ENCODE peak calls at places on chromosomes 5 and 9, in six cellular contexts. Y, U, H, O, E and V are unnamed samples.

GRCh38 chr9:127170652-127171051 is 48.2 kb upstream of the ANGPTL2 start:
- DNase-seq in O (peak; percentile 4), Y (no peak), H (no peak), U (no peak), E (no peak), V (no peak)

GRCh38 chr9:5510360-5510931 is at the start of gene PDCD1LG2:
- DNase-seq in U (no peak), Y (no peak), E (no peak), O (no peak), H (no peak), V (no peak)

GRCh38 chr9:128034821-128035764 is 32.0 kb downstream of the NAIF1 start:
- DNase-seq in U (peak; percentile 96), O (peak; percentile 80), E (peak; percentile 45), Y (peak; percentile 61), H (no peak), V (peak; percentile 59)

GRCh38 chr5:56367752-56368151 is 134.6 kb upstream of the ANKRD55 start:
- DNase-seq in U (no peak), Y (no peak), H (no peak), E (no peak), O (no peak), V (no peak)

GRCh38 chr9:71647094-71647591 is 121.2 kb downstream of the CEMIP2 start:
- DNase-seq in O (no peak), H (peak; percentile 51), Y (peak; percentile 1), U (peak; percentile 57), E (peak; percentile 84), V (peak; percentile 70)

GRCh38 chr5:143002459-143003327 is 232.5 kb downstream of the ARHGAP26 start:
- DNase-seq in U (peak; percentile 30), E (peak; percentile 35), O (no peak), Y (peak; percentile 37), H (no peak), V (peak; percentile 83)

GRCh38 chr9:36101916-36102741 is 34.4 kb upstream of the GLIPR2 start:
- DNase-seq in O (no peak), Y (no peak), U (peak; percentile 74), E (peak; percentile 58), H (no peak), V (no peak)

GRCh38 chr5:82045526-82046267 is 73.9 kb downstream of the ATG10 start:
- DNase-seq in H (no peak), Y (no peak), O (no peak), U (peak; percentile 15), E (no peak), V (no peak)

GRCh38 chr9:87662808-87663528 is 63.0 kb upstream of the CTSL start:
- DNase-seq in O (peak; percentile 94), U (peak; percentile 89), Y (no peak), E (peak; percentile 52), H (peak; percentile 73), V (peak; percentile 67)

GRCh38 chr5:108637110-108637509 is 110.6 kb upstream of the FER start:
- DNase-seq in E (no peak), O (no peak), U (peak; percentile 38), H (no peak), Y (no peak), V (no peak)

GRCh38 chr5:88883566-88884434 is 816 bp upstream of the MEF2C start:
- DNase-seq in O (peak; percentile 66), U (peak; percentile 53), E (peak; percentile 76), Y (no peak), H (peak; percentile 28), V (peak; percentile 62)

GRCh38 chr5:134043793-134044525 is 39.2 kb upstream of the VDAC1 start:
- DNase-seq in U (no peak), O (no peak), H (no peak), E (no peak), Y (no peak), V (no peak)

GRCh38 chr9:115615821-115616665 is 498.1 kb upstream of the TNC start:
- DNase-seq in Y (no peak), U (peak; percentile 97), E (no peak), H (no peak), O (no peak), V (no peak)

GRCh38 chr9:130234340-130235260 is 31.0 kb upstream of the HMCN2 start:
- DNase-seq in U (no peak), H (no peak), O (no peak), Y (no peak), E (no peak), V (no peak)

GRCh38 chr9:122261469-122261881 is 3.2 kb downstream of the RBM18 start:
- DNase-seq in H (peak; percentile 36), Y (no peak), O (no peak), U (peak; percentile 32), E (peak; percentile 67), V (no peak)

GRCh38 chr9:113931140-113931539 is 55.0 kb downstream of the ZNF618 start:
- DNase-seq in O (no peak), Y (no peak), E (no peak), U (no peak), H (no peak), V (no peak)

GRCh38 chr9:111056554-111056953 is 18.3 kb upstream of the LPAR1 start:
- DNase-seq in H (no peak), U (no peak), O (no peak), E (no peak), Y (no peak), V (no peak)

GRCh38 chr5:1763548-1763911 is 36.1 kb downstream of the MRPL36 start:
- DNase-seq in Y (no peak), O (peak; percentile 70), H (no peak), E (peak; percentile 19), U (peak; percentile 64), V (peak; percentile 16)

GRCh38 chr5:173472164-173472563 is 143.9 kb upstream of the STC2 start:
- DNase-seq in H (no peak), U (peak; percentile 87), E (peak; percentile 89), O (no peak), Y (no peak), V (no peak)

GRCh38 chr9:97990259-97990658 is 7.1 kb downstream of the ANP32B start:
- DNase-seq in O (no peak), U (peak; percentile 88), H (no peak), E (no peak), Y (no peak), V (no peak)

GRCh38 chr5:88952344-88952743 is 69.4 kb upstream of the MEF2C start:
- DNase-seq in H (no peak), O (no peak), U (peak; percentile 13), Y (no peak), E (no peak), V (no peak)

GRCh38 chr5:103669615-103670014 is 107.0 kb upstream of the NUDT12 start:
- DNase-seq in O (no peak), H (no peak), Y (no peak), U (no peak), E (no peak), V (no peak)

GRCh38 chr5:78562719-78563330 is 85.7 kb downstream of the LHFPL2 start:
- DNase-seq in O (no peak), E (no peak), Y (no peak), H (no peak), U (no peak), V (no peak)

GRCh38 chr5:95673076-95673475 is 9.7 kb downstream of the SPATA9 start:
- DNase-seq in H (no peak), U (no peak), Y (no peak), O (no peak), E (no peak), V (no peak)

GRCh38 chr5:125316386-125316785 is 569.9 kb upstream of the ZNF608 start:
- DNase-seq in U (no peak), O (no peak), Y (no peak), H (no peak), E (no peak), V (no peak)

GRCh38 chr9:77679696-77680359 is 31.7 kb upstream of the GNA14 start:
- DNase-seq in U (no peak), H (no peak), O (no peak), Y (no peak), E (no peak), V (no peak)

GRCh38 chr9:77672183-77672582 is 24.1 kb upstream of the GNA14 start:
- DNase-seq in O (no peak), H (no peak), E (no peak), U (no peak), Y (no peak), V (no peak)

GRCh38 chr9:77679088-77679487 is 31.0 kb upstream of the GNA14 start:
- DNase-seq in H (no peak), U (no peak), Y (no peak), O (no peak), E (no peak), V (no peak)

GRCh38 chr9:77678136-77678535 is 30.0 kb upstream of the GNA14 start:
- DNase-seq in U (no peak), E (no peak), H (no peak), Y (no peak), O (no peak), V (no peak)

GRCh38 chr9:77673912-77674791 is 26.0 kb upstream of the GNA14 start:
- DNase-seq in E (no peak), U (no peak), Y (no peak), H (no peak), O (no peak), V (no peak)
- TF ChIP-seq CTCF in E (no peak), U (no peak), Y (no peak), H (no peak), O (no peak), V (no peak)

GRCh38 chr9:15357050-15357653 is 50.1 kb upstream of the TTC39B start:
- DNase-seq in O (peak; percentile 58), E (no peak), Y (peak; percentile 21), H (no peak), U (no peak), V (no peak)
- TF ChIP-seq CTCF in O (no peak), E (no peak), Y (no peak), H (no peak), U (no peak), V (no peak)

GRCh38 chr9:83920469-83920941 is 727 bp downstream of the KIF27 start:
- DNase-seq in Y (no peak), E (no peak), O (no peak), U (no peak), H (no peak), V (no peak)
- TF ChIP-seq CTCF in Y (no peak), E (no peak), O (no peak), U (no peak), H (no peak), V (no peak)

GRCh38 chr5:177362102-177362868 is 4.6 kb downstream of the RGS14 start:
- DNase-seq in U (peak; percentile 59), E (no peak), H (no peak), Y (peak; percentile 30), O (no peak), V (no peak)

GRCh38 chr5:177361418-177362101 is 3.8 kb downstream of the RGS14 start:
- DNase-seq in H (no peak), E (no peak), O (no peak), U (no peak), Y (no peak), V (peak; percentile 71)

GRCh38 chr5:177362871-177363507 is 5.3 kb downstream of the RGS14 start:
- DNase-seq in Y (peak; percentile 47), U (peak; percentile 85), O (peak; percentile 76), H (no peak), E (peak; percentile 37), V (peak; percentile 41)

GRCh38 chr5:177364159-177364962 is 6.6 kb downstream of the RGS14 start:
- DNase-seq in E (no peak), Y (no peak), H (no peak), O (no peak), U (no peak), V (peak; percentile 30)

DNA sequence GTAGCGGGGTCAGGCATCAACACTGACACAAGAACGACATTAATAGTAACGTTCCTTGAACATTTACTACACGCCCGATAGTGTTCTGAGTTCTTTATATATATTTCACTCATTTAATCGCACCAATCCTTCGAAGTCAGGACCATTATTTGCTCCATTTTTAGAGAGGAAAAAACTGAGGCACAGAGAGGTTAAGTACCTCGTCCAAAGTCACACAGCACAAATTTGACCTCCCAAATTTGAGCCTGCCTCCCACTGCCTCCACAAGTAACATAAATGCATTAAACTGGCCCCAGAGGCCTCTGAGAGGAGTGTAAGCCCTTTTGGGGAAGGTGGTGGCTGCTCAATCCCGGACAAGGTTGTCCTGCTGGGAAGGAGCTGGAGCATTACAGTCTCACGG is 5.8 kb downstream of the RGS14 start:
- DNase-seq in O (no peak), E (no peak), Y (no peak), H (no peak), U (no peak), V (no peak)
- TF ChIP-seq CTCF in O (no peak), E (no peak), Y (no peak), H (no peak), U (no peak), V (no peak)